ENCODE peak calls at places on chromosome X, in four cellular contexts. H, A, N and P are unnamed samples.

GRCh38 chrX:124383367-124383766 is 37.0 kb downstream of the SH2D1A start:
- DNase-seq in A (no peak), H (no peak), N (peak; percentile 1), P (no peak)

GRCh38 chrX:24838624-24839023 is 144.9 kb downstream of the POLA1 start:
- DNase-seq in H (no peak), N (peak; percentile 27), A (peak; percentile 50), P (no peak)

GRCh38 chrX:1400731-1401471 is 9.0 kb upstream of the SLC25A6 start:
- DNase-seq in A (no peak), N (no peak), H (no peak), P (no peak)

GRCh38 chrX:140710710-140711109 is 1.2 kb downstream of the LINC00632 start:
- DNase-seq in H (no peak), N (peak; percentile 34), A (no peak), P (no peak)

GRCh38 chrX:137565921-137566745 is at the start of gene ZIC3:
- DNase-seq in A (no peak), H (no peak), N (peak; percentile 35), P (no peak)

GRCh38 chrX:123967497-123967896 is 6.0 kb downstream of the STAG2 start:
- DNase-seq in A (no peak), H (no peak), N (no peak), P (no peak)

GRCh38 chrX:47283015-47283771 is 50.4 kb downstream of the USP11 start:
- DNase-seq in A (peak; percentile 65), N (peak; percentile 81), H (no peak), P (no peak)

GRCh38 chrX:134171661-134172587 is 65.1 kb upstream of the CCDC160 start:
- DNase-seq in A (no peak), H (no peak), N (peak; percentile 11), P (no peak)